ENCODE peak calls at places on chromosomes 16 and 17, in ten cellular contexts. One of them, this sample, is unnamed. For H3K27me3, the result is how much of the 10 kb centered on the place peaks cover.

GRCh38 chr16:11524098-11524760 is 62.5 kb downstream of the LITAF start:
- DNase-seq in tibial artery: no peak
- DNase-seq in small intestine: no peak
- DNase-seq in iPS DF 6.9: no peak
- DNase-seq in CD8-positive, alpha-beta T cell: no peak
- DNase-seq in psoas muscle: peak
- DNase-seq in neural progenitor cell: no peak
- DNase-seq in breast epithelium: no peak
- DNase-seq in cardiac muscle cell: no peak
- DNase-seq in gastrocnemius medialis: no peak
- DNase-seq in this sample: no peak

GRCh38 chr16:73232555-73233422 is 184.9 kb upstream of the ZFHX3 start:
- DNase-seq in tibial artery: no peak
- DNase-seq in small intestine: peak
- DNase-seq in iPS DF 6.9: no peak
- DNase-seq in CD8-positive, alpha-beta T cell: no peak
- DNase-seq in psoas muscle: no peak
- DNase-seq in neural progenitor cell: no peak
- DNase-seq in breast epithelium: no peak
- DNase-seq in cardiac muscle cell: no peak
- DNase-seq in gastrocnemius medialis: no peak
- DNase-seq in this sample: no peak

GRCh38 chr16:71846443-71846842 is 667 bp downstream of the ATXN1L start:
- DNase-seq in tibial artery: no peak
- DNase-seq in small intestine: peak
- DNase-seq in iPS DF 6.9: no peak
- DNase-seq in CD8-positive, alpha-beta T cell: no peak
- DNase-seq in psoas muscle: no peak
- DNase-seq in neural progenitor cell: peak
- DNase-seq in breast epithelium: no peak
- DNase-seq in cardiac muscle cell: peak
- DNase-seq in gastrocnemius medialis: no peak
- DNase-seq in this sample: no peak

GRCh38 chr17:15023589-15023988 is 241.5 kb downstream of the PMP22 start:
- DNase-seq in tibial artery: no peak
- DNase-seq in small intestine: no peak
- DNase-seq in iPS DF 6.9: no peak
- DNase-seq in CD8-positive, alpha-beta T cell: no peak
- DNase-seq in psoas muscle: no peak
- DNase-seq in neural progenitor cell: no peak
- DNase-seq in breast epithelium: no peak
- DNase-seq in cardiac muscle cell: no peak
- DNase-seq in gastrocnemius medialis: no peak
- DNase-seq in this sample: no peak

GRCh38 chr16:58509256-58510096 is 5.8 kb upstream of the SETD6 start:
- DNase-seq in tibial artery: peak
- DNase-seq in small intestine: no peak
- DNase-seq in iPS DF 6.9: no peak
- DNase-seq in CD8-positive, alpha-beta T cell: no peak
- DNase-seq in psoas muscle: peak
- DNase-seq in neural progenitor cell: no peak
- DNase-seq in breast epithelium: no peak
- DNase-seq in cardiac muscle cell: no peak
- DNase-seq in gastrocnemius medialis: no peak
- DNase-seq in this sample: no peak

GRCh38 chr17:42163113-42163512 is 8.3 kb upstream of the RAB5C start:
- DNase-seq in tibial artery: no peak
- DNase-seq in small intestine: no peak
- DNase-seq in iPS DF 6.9: no peak
- DNase-seq in CD8-positive, alpha-beta T cell: no peak
- DNase-seq in psoas muscle: no peak
- DNase-seq in neural progenitor cell: peak
- DNase-seq in breast epithelium: no peak
- DNase-seq in cardiac muscle cell: no peak
- DNase-seq in gastrocnemius medialis: no peak
- DNase-seq in this sample: peak

GRCh38 chr17:34999456-34999855 is 19.1 kb downstream of the LIG3 start:
- DNase-seq in tibial artery: no peak
- DNase-seq in small intestine: no peak
- DNase-seq in iPS DF 6.9: no peak
- DNase-seq in CD8-positive, alpha-beta T cell: no peak
- DNase-seq in psoas muscle: no peak
- DNase-seq in neural progenitor cell: no peak
- DNase-seq in breast epithelium: no peak
- DNase-seq in cardiac muscle cell: no peak
- DNase-seq in gastrocnemius medialis: no peak
- DNase-seq in this sample: no peak

GRCh38 chr17:60135951-60136666 is 13.7 kb upstream of the CA4 start:
- DNase-seq in tibial artery: peak
- DNase-seq in small intestine: no peak
- DNase-seq in iPS DF 6.9: no peak
- DNase-seq in CD8-positive, alpha-beta T cell: no peak
- DNase-seq in psoas muscle: no peak
- DNase-seq in neural progenitor cell: no peak
- DNase-seq in breast epithelium: no peak
- DNase-seq in cardiac muscle cell: no peak
- DNase-seq in gastrocnemius medialis: no peak
- DNase-seq in this sample: no peak

GRCh38 chr17:50346313-50347086 is 574 bp downstream of the XYLT2 start:
- DNase-seq in tibial artery: peak
- DNase-seq in small intestine: peak
- DNase-seq in iPS DF 6.9: no peak
- DNase-seq in CD8-positive, alpha-beta T cell: no peak
- DNase-seq in psoas muscle: peak
- DNase-seq in neural progenitor cell: peak
- DNase-seq in breast epithelium: no peak
- DNase-seq in cardiac muscle cell: peak
- DNase-seq in gastrocnemius medialis: no peak
- DNase-seq in this sample: peak

GRCh38 chr16:20316715-20317114 is 10.6 kb downstream of the GP2 start:
- DNase-seq in tibial artery: no peak
- DNase-seq in small intestine: no peak
- DNase-seq in iPS DF 6.9: no peak
- DNase-seq in CD8-positive, alpha-beta T cell: no peak
- DNase-seq in psoas muscle: no peak
- DNase-seq in neural progenitor cell: no peak
- DNase-seq in breast epithelium: no peak
- DNase-seq in cardiac muscle cell: no peak
- DNase-seq in gastrocnemius medialis: no peak
- DNase-seq in this sample: no peak

GRCh38 chr17:43372273-43372911 is 26.4 kb upstream of the ARL4D start:
- DNase-seq in tibial artery: peak
- DNase-seq in small intestine: no peak
- DNase-seq in iPS DF 6.9: no peak
- DNase-seq in CD8-positive, alpha-beta T cell: no peak
- DNase-seq in psoas muscle: no peak
- DNase-seq in neural progenitor cell: no peak
- DNase-seq in breast epithelium: no peak
- DNase-seq in cardiac muscle cell: peak
- DNase-seq in gastrocnemius medialis: no peak
- DNase-seq in this sample: no peak

GRCh38 chr16:4879049-4879448 is 31.8 kb downstream of the UBN1 start:
- DNase-seq in tibial artery: no peak
- DNase-seq in small intestine: no peak
- DNase-seq in iPS DF 6.9: no peak
- DNase-seq in CD8-positive, alpha-beta T cell: no peak
- DNase-seq in psoas muscle: no peak
- DNase-seq in neural progenitor cell: no peak
- DNase-seq in breast epithelium: no peak
- DNase-seq in cardiac muscle cell: no peak
- DNase-seq in gastrocnemius medialis: no peak
- DNase-seq in this sample: no peak

GRCh38 chr17:80265205-80266068 is 4.8 kb downstream of the RNF213 start:
- DNase-seq in tibial artery: no peak
- DNase-seq in small intestine: peak
- DNase-seq in iPS DF 6.9: no peak
- DNase-seq in CD8-positive, alpha-beta T cell: peak
- DNase-seq in psoas muscle: no peak
- DNase-seq in neural progenitor cell: no peak
- DNase-seq in breast epithelium: no peak
- DNase-seq in cardiac muscle cell: no peak
- DNase-seq in gastrocnemius medialis: no peak
- DNase-seq in this sample: no peak

GRCh38 chr17:48037036-48037881 is at the start of gene COPZ2:
- DNase-seq in tibial artery: peak
- DNase-seq in small intestine: peak
- DNase-seq in iPS DF 6.9: no peak
- DNase-seq in CD8-positive, alpha-beta T cell: peak
- DNase-seq in psoas muscle: peak
- DNase-seq in neural progenitor cell: peak
- DNase-seq in breast epithelium: peak
- DNase-seq in cardiac muscle cell: peak
- DNase-seq in gastrocnemius medialis: no peak
- DNase-seq in this sample: peak

DNA sequence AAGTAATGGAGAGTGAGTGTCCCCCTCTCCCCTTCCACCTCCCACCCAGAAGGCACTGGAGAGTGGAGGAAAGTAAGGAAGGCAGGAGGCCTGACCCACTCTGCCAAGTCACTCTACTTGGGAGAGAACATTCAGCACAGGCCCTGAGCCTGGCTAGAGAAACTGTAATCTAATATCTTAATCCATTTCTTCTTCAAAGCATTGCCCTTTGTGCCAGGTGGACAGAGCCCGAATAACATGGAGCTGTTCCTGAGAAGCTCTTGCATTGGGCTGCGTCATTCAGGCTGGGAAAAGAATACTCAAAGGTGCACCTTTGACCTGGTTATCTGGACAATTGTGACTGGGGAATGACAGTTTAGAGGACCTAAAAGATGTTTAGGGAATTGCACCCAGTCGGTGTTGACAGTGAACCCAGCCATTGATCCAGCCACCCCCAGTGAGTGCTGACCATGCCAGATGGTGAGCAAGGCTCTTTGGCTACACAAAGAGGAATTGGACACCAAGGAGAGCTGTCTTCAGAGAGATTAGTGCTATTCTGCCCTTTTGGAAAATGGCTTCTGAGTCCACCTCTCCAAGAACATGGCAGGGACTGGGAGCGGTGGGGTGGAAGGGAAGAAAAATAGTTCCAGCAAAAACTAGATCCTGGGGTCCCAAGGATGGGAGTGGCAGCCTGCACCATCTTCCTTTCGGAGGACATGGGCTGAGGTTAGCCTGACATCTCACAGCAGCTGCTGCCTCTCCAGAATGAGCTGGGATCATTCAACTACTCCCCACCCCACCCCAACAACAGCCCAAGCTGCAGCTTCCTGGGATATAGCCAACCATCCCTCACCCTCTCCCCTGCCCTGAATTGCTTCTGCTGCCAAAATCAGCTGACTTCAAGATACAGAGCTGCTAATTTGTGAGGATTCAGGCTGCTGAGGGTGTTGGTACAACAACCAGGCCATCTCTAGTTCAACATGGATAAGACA is 11.6 kb upstream of the NOG start:
- DNase-seq in tibial artery: no peak
- DNase-seq in small intestine: no peak
- DNase-seq in iPS DF 6.9: no peak
- DNase-seq in CD8-positive, alpha-beta T cell: no peak
- DNase-seq in psoas muscle: peak
- DNase-seq in neural progenitor cell: no peak
- DNase-seq in breast epithelium: no peak
- DNase-seq in cardiac muscle cell: peak
- DNase-seq in gastrocnemius medialis: peak
- DNase-seq in this sample: no peak
- H3K27me3 ChIP-seq in tibial artery: under half
- H3K27me3 ChIP-seq in small intestine: under half
- H3K27me3 ChIP-seq in iPS DF 6.9: under half
- H3K27me3 ChIP-seq in CD8-positive, alpha-beta T cell: under half
- H3K27me3 ChIP-seq in psoas muscle: under half
- H3K27me3 ChIP-seq in neural progenitor cell: under half
- H3K27me3 ChIP-seq in breast epithelium: under half
- H3K27me3 ChIP-seq in cardiac muscle cell: under half
- H3K27me3 ChIP-seq in gastrocnemius medialis: under half
- H3K27me3 ChIP-seq in this sample: under half

DNA sequence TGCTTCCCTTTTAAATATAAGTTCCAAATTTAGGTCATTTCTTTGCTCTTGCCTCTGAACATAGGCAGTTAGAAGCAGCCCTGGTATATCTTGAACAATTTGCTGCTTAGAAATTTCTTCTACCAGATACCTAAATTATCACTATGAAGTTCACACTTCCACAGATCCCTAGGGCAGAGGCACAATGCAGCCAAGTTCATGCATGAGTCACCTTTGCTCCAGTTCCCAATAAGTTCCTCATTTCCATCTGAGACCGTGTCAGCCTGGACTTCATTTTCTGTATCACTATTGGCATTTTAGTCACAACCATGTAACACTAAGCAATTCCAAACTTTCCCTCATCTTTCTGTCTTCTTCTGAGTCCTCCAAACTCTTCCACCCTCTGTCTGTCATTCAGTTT is 44.9 kb downstream of the KCNJ16 start:
- DNase-seq in tibial artery: no peak
- DNase-seq in small intestine: peak
- DNase-seq in iPS DF 6.9: no peak
- DNase-seq in CD8-positive, alpha-beta T cell: no peak
- DNase-seq in psoas muscle: no peak
- DNase-seq in neural progenitor cell: no peak
- DNase-seq in breast epithelium: no peak
- DNase-seq in cardiac muscle cell: no peak
- DNase-seq in gastrocnemius medialis: no peak
- DNase-seq in this sample: no peak
- H3K4me3 ChIP-seq in tibial artery: no peak
- H3K4me3 ChIP-seq in small intestine: no peak
- H3K4me3 ChIP-seq in iPS DF 6.9: no peak
- H3K4me3 ChIP-seq in CD8-positive, alpha-beta T cell: no peak
- H3K4me3 ChIP-seq in psoas muscle: no peak
- H3K4me3 ChIP-seq in neural progenitor cell: no peak
- H3K4me3 ChIP-seq in breast epithelium: no peak
- H3K4me3 ChIP-seq in cardiac muscle cell: no peak
- H3K4me3 ChIP-seq in gastrocnemius medialis: no peak
- H3K4me3 ChIP-seq in this sample: no peak

GRCh38 chr16:8561496-8561895 is 28.8 kb downstream of the TMEM114 start:
- DNase-seq in tibial artery: no peak
- DNase-seq in small intestine: no peak
- DNase-seq in iPS DF 6.9: no peak
- DNase-seq in CD8-positive, alpha-beta T cell: no peak
- DNase-seq in psoas muscle: no peak
- DNase-seq in neural progenitor cell: no peak
- DNase-seq in breast epithelium: no peak
- DNase-seq in cardiac muscle cell: no peak
- DNase-seq in gastrocnemius medialis: no peak
- DNase-seq in this sample: no peak
- H3K27ac ChIP-seq in tibial artery: no peak
- H3K27ac ChIP-seq in small intestine: no peak
- H3K27ac ChIP-seq in iPS DF 6.9: no peak
- H3K27ac ChIP-seq in CD8-positive, alpha-beta T cell: no peak
- H3K27ac ChIP-seq in psoas muscle: no peak
- H3K27ac ChIP-seq in neural progenitor cell: no peak
- H3K27ac ChIP-seq in breast epithelium: no peak
- H3K27ac ChIP-seq in cardiac muscle cell: no peak
- H3K27ac ChIP-seq in gastrocnemius medialis: no peak
- H3K27ac ChIP-seq in this sample: no peak

DNA sequence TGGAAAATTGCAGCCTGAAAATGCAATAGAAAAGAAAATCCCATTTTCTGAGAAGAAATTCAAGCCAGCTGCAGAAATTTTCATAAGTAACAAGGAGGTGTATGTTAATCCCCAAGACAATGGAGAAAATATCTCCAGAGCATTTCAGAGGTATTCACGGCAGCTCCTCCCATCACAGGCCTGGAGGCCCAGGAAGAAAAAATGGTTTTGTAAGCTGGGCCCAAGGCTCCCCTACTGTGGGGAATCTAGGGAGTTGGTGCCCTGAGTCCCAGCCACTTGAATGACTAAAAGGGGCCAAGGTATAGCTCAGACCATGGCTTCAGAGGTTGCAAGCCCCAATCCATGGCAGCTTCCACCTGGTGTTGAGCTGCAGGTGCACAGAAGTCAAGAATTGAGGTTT is 93.3 kb upstream of the ZNF267 start:
- DNase-seq in tibial artery: no peak
- DNase-seq in small intestine: no peak
- DNase-seq in iPS DF 6.9: no peak
- DNase-seq in CD8-positive, alpha-beta T cell: no peak
- DNase-seq in psoas muscle: no peak
- DNase-seq in neural progenitor cell: no peak
- DNase-seq in breast epithelium: no peak
- DNase-seq in cardiac muscle cell: no peak
- DNase-seq in gastrocnemius medialis: no peak
- DNase-seq in this sample: no peak
- H3K27me3 ChIP-seq in tibial artery: under half
- H3K27me3 ChIP-seq in small intestine: under half
- H3K27me3 ChIP-seq in iPS DF 6.9: under half
- H3K27me3 ChIP-seq in CD8-positive, alpha-beta T cell: under half
- H3K27me3 ChIP-seq in psoas muscle: under half
- H3K27me3 ChIP-seq in neural progenitor cell: under half
- H3K27me3 ChIP-seq in breast epithelium: under half
- H3K27me3 ChIP-seq in cardiac muscle cell: under half
- H3K27me3 ChIP-seq in gastrocnemius medialis: under half
- H3K27me3 ChIP-seq in this sample: under half